ENCODE peak calls at places on chromosomes 3 and 15, in ten cellular contexts. Q is breast epithelium; R is heart left ventricle; K is gastrocnemius medialis; S is H9; I is CD8-positive, alpha-beta T cell; P is heart right ventricle; U is mesendoderm; E is neural progenitor cell; G is neuronal stem cell. Y is an unnamed sample. For H3K4me1 and H3K27me3, the result is how much of the 10 kb centered on the place peaks cover.

GRCh38 chr3:45794177-45794560 is 2.2 kb downstream of the SLC6A20 start:
- DNase-seq in Q (no peak), R (no peak), K (no peak), S (no peak), I (no peak), P (no peak), U (no peak), E (no peak), G (no peak), Y (no peak)

GRCh38 chr3:99013794-99014315 is 112.4 kb upstream of the DCBLD2 start:
- DNase-seq in Q (no peak), R (no peak), K (no peak), S (no peak), I (no peak), P (no peak), U (no peak), E (no peak), G (no peak), Y (no peak)

GRCh38 chr3:150472421-150472820 is 64.3 kb downstream of the TSC22D2 start:
- DNase-seq in Q (no peak), R (no peak), K (no peak), S (no peak), I (no peak), P (no peak), U (peak), E (no peak), G (no peak), Y (no peak)

GRCh38 chr15:74402873-74403589 is 30.7 kb downstream of the SEMA7A start:
- DNase-seq in Q (no peak), R (no peak), K (no peak), S (no peak), I (peak), P (no peak), U (no peak), E (no peak), G (no peak), Y (no peak)

GRCh38 chr3:101902041-101902440 is 52.7 kb downstream of the NFKBIZ start:
- DNase-seq in Q (no peak), R (no peak), K (no peak), S (no peak), I (no peak), P (no peak), U (peak), E (no peak), G (no peak), Y (peak)

GRCh38 chr3:72137865-72138861 is 353.2 kb upstream of the PROK2 start:
- DNase-seq in Q (no peak), R (peak), K (no peak), S (no peak), I (no peak), P (peak), U (no peak), E (no peak), G (no peak), Y (no peak)

GRCh38 chr3:134543113-134543512 is 57.3 kb downstream of the CEP63 start:
- DNase-seq in Q (no peak), R (no peak), K (no peak), S (no peak), I (no peak), P (no peak), U (no peak), E (no peak), G (no peak), Y (no peak)

GRCh38 chr3:155078959-155079794 is 942 bp upstream of the MME start:
- DNase-seq in Q (no peak), R (no peak), K (no peak), S (no peak), I (no peak), P (no peak), U (peak), E (peak), G (peak), Y (peak)

GRCh38 chr15:65986416-65986815 is 117.1 kb downstream of the RAB11A start:
- DNase-seq in Q (no peak), R (no peak), K (no peak), S (no peak), I (no peak), P (no peak), U (no peak), E (no peak), G (no peak), Y (no peak)

GRCh38 chr3:60120245-60120644 is 1070.4 kb upstream of the CFAP20DC start:
- DNase-seq in Q (no peak), R (no peak), K (no peak), S (no peak), I (no peak), P (no peak), U (no peak), E (no peak), G (no peak), Y (no peak)

GRCh38 chr3:188469228-188469885 is 315.4 kb downstream of the LPP start:
- DNase-seq in Q (no peak), R (no peak), K (peak), S (no peak), I (no peak), P (no peak), U (no peak), E (no peak), G (no peak), Y (no peak)

GRCh38 chr3:163721596-163721995 is 1356.7 kb downstream of the SI start:
- DNase-seq in Q (no peak), R (no peak), K (no peak), S (no peak), I (no peak), P (no peak), U (no peak), E (no peak), G (no peak), Y (no peak)

GRCh38 chr15:50358805-50359204 is 3.8 kb upstream of the GABPB1 start:
- DNase-seq in Q (no peak), R (no peak), K (no peak), S (peak), I (no peak), P (no peak), U (peak), E (peak), G (no peak), Y (peak)

GRCh38 chr15:100919481-100920405 is 586 bp downstream of the LRRK1 start:
- DNase-seq in Q (no peak), R (no peak), K (no peak), S (no peak), I (no peak), P (peak), U (no peak), E (peak), G (no peak), Y (no peak)

GRCh38 chr3:197734667-197735318 is 1.9 kb downstream of the RUBCN start:
- DNase-seq in Q (no peak), R (no peak), K (no peak), S (no peak), I (no peak), P (no peak), U (no peak), E (no peak), G (no peak), Y (no peak)

GRCh38 chr3:17489139-17489538 is 253.3 kb downstream of the TBC1D5 start:
- DNase-seq in Q (no peak), R (no peak), K (no peak), S (no peak), I (no peak), P (no peak), U (no peak), E (no peak), G (no peak), Y (no peak)

GRCh38 chr15:83379574-83379973 is 67.6 kb upstream of the SH3GL3 start:
- DNase-seq in Q (no peak), R (no peak), K (no peak), S (peak), I (no peak), P (no peak), U (peak), E (no peak), G (no peak), Y (no peak)

GRCh38 chr3:69746119-69746518 is 6.9 kb downstream of the MITF start:
- DNase-seq in Q (no peak), R (no peak), K (no peak), S (no peak), I (no peak), P (no peak), U (no peak), E (no peak), G (no peak), Y (no peak)

GRCh38 chr3:188507244-188507720 is 353.3 kb downstream of the LPP start:
- DNase-seq in Q (no peak), R (no peak), K (no peak), S (no peak), I (no peak), P (no peak), U (peak), E (no peak), G (no peak), Y (no peak)

GRCh38 chr15:45481151-45481550 is 41.4 kb downstream of the SLC30A4 start:
- DNase-seq in Q (no peak), R (no peak), K (no peak), S (no peak), I (no peak), P (no peak), U (no peak), E (no peak), G (no peak), Y (no peak)

GRCh38 chr3:111729087-111729846 is 129.8 kb upstream of the PHLDB2 start:
- DNase-seq in Q (no peak), R (peak), K (peak), S (no peak), I (no peak), P (peak), U (no peak), E (no peak), G (no peak), Y (peak)

GRCh38 chr3:191070762-191071365 is 128.2 kb upstream of the OSTN start:
- DNase-seq in Q (no peak), R (no peak), K (no peak), S (no peak), I (no peak), P (no peak), U (no peak), E (no peak), G (no peak), Y (no peak)

GRCh38 chr3:64945171-64945684 is 257.4 kb upstream of the ADAMTS9 start:
- DNase-seq in Q (no peak), R (peak), K (peak), S (peak), I (no peak), P (no peak), U (peak), E (peak), G (peak), Y (peak)

GRCh38 chr3:53890726-53891499 is 746 bp downstream of the SELENOK start:
- DNase-seq in Q (no peak), R (no peak), K (no peak), S (no peak), I (no peak), P (no peak), U (peak), E (peak), G (no peak), Y (peak)

GRCh38 chr3:129239992-129240391 is 9.4 kb upstream of the COPG1 start:
- DNase-seq in Q (no peak), R (no peak), K (no peak), S (peak), I (no peak), P (no peak), U (peak), E (no peak), G (no peak), Y (no peak)

GRCh38 chr3:23999012-23999641 is 54.0 kb downstream of the NR1D2 start:
- DNase-seq in Q (peak), R (peak), K (peak), S (peak), I (peak), P (peak), U (peak), E (peak), G (peak), Y (peak)

GRCh38 chr15:57237282-57237642 is 139.0 kb upstream of the CGNL1 start:
- DNase-seq in Q (no peak), R (no peak), K (no peak), S (no peak), I (no peak), P (no peak), U (peak), E (peak), G (peak), Y (no peak)

GRCh38 chr3:161818106-161818505 is 321.5 kb downstream of the OTOL1 start:
- DNase-seq in Q (no peak), R (no peak), K (no peak), S (no peak), I (no peak), P (no peak), U (peak), E (peak), G (no peak), Y (peak)

GRCh38 chr3:34155108-34155507 is 356.7 kb downstream of the PDCD6IP start:
- DNase-seq in Q (no peak), R (no peak), K (no peak), S (no peak), I (no peak), P (no peak), U (peak), E (no peak), G (no peak), Y (no peak)
- H3K4me1 ChIP-seq in Q (under half), R (under half), K (under half), S (under half), I (under half), P (under half), U (under half), E (under half), G (under half), Y (under half)

DNA sequence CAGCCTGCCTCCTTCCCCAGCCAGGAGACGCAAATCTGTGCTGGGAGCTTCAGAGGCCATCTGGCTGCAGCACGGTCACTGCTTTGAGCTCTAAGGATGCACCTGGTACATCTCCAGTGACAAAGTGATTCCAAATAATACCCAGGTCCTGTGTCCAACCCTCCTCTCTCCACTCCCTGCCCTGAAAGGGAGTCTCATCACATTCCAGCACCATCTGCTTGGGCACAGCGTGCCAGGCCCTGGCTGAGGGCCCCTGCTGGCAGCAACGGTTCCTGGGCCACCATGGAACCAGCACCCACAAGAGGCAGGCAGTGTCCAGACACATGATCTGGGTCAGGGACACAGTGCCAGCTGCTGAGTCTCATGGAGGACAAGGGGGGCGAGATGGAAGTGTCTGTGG is 81.3 kb downstream of the MTHFS start:
- DNase-seq in Q (no peak), R (peak), K (peak), S (no peak), I (no peak), P (peak), U (no peak), E (no peak), G (no peak), Y (no peak)
- H3K27ac ChIP-seq in Q (no peak), R (no peak), K (no peak), S (no peak), I (no peak), P (no peak), U (no peak), E (no peak), G (no peak), Y (no peak)

GRCh38 chr15:80251505-80252280 is at the start of gene CTXND1:
- DNase-seq in Q (no peak), R (no peak), K (no peak), S (peak), I (no peak), P (no peak), U (no peak), E (peak), G (peak), Y (peak)

GRCh38 chr15:80246425-80246894 is 5.6 kb downstream of the CTXND1 start:
- DNase-seq in Q (no peak), R (no peak), K (no peak), S (no peak), I (no peak), P (no peak), U (no peak), E (no peak), G (no peak), Y (no peak)

GRCh38 chr15:80249973-80250372 is 2.0 kb downstream of the CTXND1 start:
- DNase-seq in Q (no peak), R (no peak), K (no peak), S (no peak), I (no peak), P (no peak), U (no peak), E (no peak), G (no peak), Y (no peak)

GRCh38 chr15:80250614-80251504 is 1.2 kb downstream of the CTXND1 start:
- DNase-seq in Q (no peak), R (no peak), K (no peak), S (no peak), I (no peak), P (no peak), U (no peak), E (peak), G (no peak), Y (no peak)

GRCh38 chr15:80247320-80247719 is 4.7 kb downstream of the CTXND1 start:
- DNase-seq in Q (no peak), R (no peak), K (no peak), S (no peak), I (no peak), P (no peak), U (no peak), E (no peak), G (no peak), Y (no peak)
- H3K27me3 ChIP-seq in Q (under half), R (half or more), K (under half), S (under half), I (under half), P (under half), U (under half), E (under half), G (under half), Y (under half)

DNA sequence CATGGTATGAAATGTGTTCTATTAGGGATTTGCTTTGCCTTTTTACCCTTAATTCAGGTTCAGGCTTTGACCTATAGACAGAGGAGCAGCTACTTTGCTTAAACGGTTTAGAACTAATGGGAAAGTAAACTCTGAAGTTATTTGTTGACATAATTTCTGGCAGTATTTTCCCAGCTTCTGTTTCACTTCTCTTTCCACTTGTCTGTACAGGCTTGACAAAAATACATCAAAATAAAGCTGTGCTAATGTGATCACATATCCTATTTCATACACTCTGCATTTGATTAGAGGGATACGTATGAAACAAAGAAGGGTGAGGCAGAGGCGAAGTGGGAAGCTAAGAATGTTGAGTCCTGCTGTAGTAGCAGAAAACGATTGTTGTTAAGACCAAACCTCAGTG is 389.2 kb upstream of the RARB start:
- DNase-seq in Q (no peak), R (no peak), K (no peak), S (no peak), I (no peak), P (no peak), U (no peak), E (no peak), G (no peak), Y (no peak)
- H3K4me1 ChIP-seq in Q (under half), R (under half), K (under half), S (under half), I (under half), P (under half), U (under half), E (under half), G (under half), Y (under half)

DNA sequence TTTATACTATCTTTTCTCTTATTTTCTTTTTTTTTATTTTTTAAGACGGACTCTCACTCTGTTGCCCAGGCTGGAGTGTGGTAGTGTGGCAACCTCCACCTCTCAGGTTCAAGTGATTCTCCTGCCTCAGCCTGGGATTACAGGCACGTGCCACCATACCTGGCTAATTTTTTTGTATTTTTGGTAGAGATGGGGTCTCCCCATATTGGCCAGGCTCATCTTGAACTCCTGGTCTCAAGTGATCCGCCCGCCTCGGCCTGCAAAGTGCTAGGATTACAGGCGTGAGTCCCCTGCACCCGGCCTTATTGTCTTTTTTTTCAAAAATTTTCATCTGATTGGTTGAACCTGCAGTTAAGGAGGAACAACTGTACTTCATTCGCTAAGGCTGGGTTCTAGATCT is 21.8 kb downstream of the ABHD2 start:
- DNase-seq in Q (no peak), R (no peak), K (no peak), S (no peak), I (no peak), P (no peak), U (no peak), E (no peak), G (no peak), Y (no peak)
- H3K27ac ChIP-seq in Q (no peak), R (peak), K (no peak), S (no peak), I (no peak), P (peak), U (no peak), E (no peak), G (no peak), Y (no peak)